ENCODE peak calls at places on chromosome 15, in six cellular contexts. U is T-helper 2 cell; Y is retina; Q is stimulated activated CD8-positive, alpha-beta memory T cell treated with anti-CD3 and anti-CD28 coated beads, Interleukin-12 subunit alpha, Interleukin-12 subunit beta, amount 100 ng/mL, for 1 hour; R is amniotic stem cell; C is prostate gland. K is an unnamed sample.

GRCh38 chr15:57586661-57587404 is 4.9 kb upstream of the MYZAP start:
- DNase-seq in U (no peak), Y (no peak), Q (no peak), R (no peak), C (no peak), K (no peak)

GRCh38 chr15:77440378-77440999 is 19.8 kb downstream of the HMG20A start:
- DNase-seq in U (no peak), Y (no peak), Q (no peak), R (no peak), C (no peak), K (no peak)

GRCh38 chr15:35443376-35443775 is 102.6 kb downstream of the DPH6 start:
- DNase-seq in U (no peak), Y (no peak), Q (no peak), R (no peak), C (no peak), K (no peak)

GRCh38 chr15:26996250-26996649 is 25.3 kb downstream of the GABRG3 start:
- DNase-seq in U (no peak), Y (no peak), Q (no peak), R (no peak), C (no peak), K (no peak)

GRCh38 chr15:68271854-68272471 is 5.6 kb upstream of the FEM1B start:
- DNase-seq in U (no peak), Y (no peak), Q (no peak), R (peak), C (peak), K (no peak)

GRCh38 chr15:84855032-84855645 is 29.3 kb upstream of the SLC28A1 start:
- DNase-seq in U (no peak), Y (no peak), Q (no peak), R (no peak), C (peak), K (no peak)

GRCh38 chr15:74956648-74957300 is at the start of gene RPP25:
- DNase-seq in U (peak), Y (peak), Q (peak), R (no peak), C (peak), K (peak)

GRCh38 chr15:79193157-79193948 is 89.2 kb upstream of the ANKRD34C start:
- DNase-seq in U (no peak), Y (no peak), Q (no peak), R (no peak), C (no peak), K (no peak)

GRCh38 chr15:36090276-36090946 is 489.0 kb upstream of the CDIN1 start:
- DNase-seq in U (no peak), Y (no peak), Q (no peak), R (no peak), C (no peak), K (no peak)

GRCh38 chr15:101172421-101173097 is 79.3 kb downstream of the CHSY1 start:
- DNase-seq in U (no peak), Y (peak), Q (no peak), R (no peak), C (no peak), K (no peak)

GRCh38 chr15:77208222-77208621 is 137.3 kb upstream of the TSPAN3 start:
- DNase-seq in U (no peak), Y (no peak), Q (no peak), R (no peak), C (no peak), K (no peak)

GRCh38 chr15:83999396-84000120 is 236.0 kb upstream of the GOLGA6L4 start:
- DNase-seq in U (no peak), Y (no peak), Q (no peak), R (no peak), C (no peak), K (no peak)

GRCh38 chr15:69468241-69469121 is 15.9 kb downstream of the RPLP1 start:
- DNase-seq in U (peak), Y (peak), Q (peak), R (no peak), C (peak), K (peak)

K was measured in naive thymus-derived CD4-positive, alpha-beta T cell.